ENCODE peak calls at places on chromosomes 11 and 22, in six cellular contexts. X, K, S, U, L and F are unnamed samples.

GRCh38 chr11:11531127-11531526 is 90.7 kb downstream of the GALNT18 start:
- DNase-seq in S (no peak), L (no peak), U (no peak), K (no peak), X (no peak), F (no peak)

GRCh38 chr11:62540804-62541671 is 5.6 kb downstream of the AHNAK start:
- DNase-seq in S (peak), K (no peak), X (no peak), U (no peak), L (no peak), F (no peak)

GRCh38 chr11:129184581-129184980 is 7.5 kb downstream of the ARHGAP32 start:
- DNase-seq in L (no peak), S (no peak), X (no peak), K (no peak), U (no peak), F (no peak)

GRCh38 chr11:117396970-117397369 is 69.3 kb downstream of the CEP164 start:
- DNase-seq in S (no peak), K (no peak), L (no peak), X (no peak), U (no peak), F (no peak)

GRCh38 chr11:120835601-120836228 is 188.2 kb upstream of the TBCEL start:
- DNase-seq in L (no peak), X (no peak), U (no peak), K (no peak), S (no peak), F (no peak)

GRCh38 chr11:6631356-6631890 is 12.2 kb upstream of the TPP1 start:
- DNase-seq in X (no peak), S (no peak), L (no peak), U (no peak), K (no peak), F (no peak)

GRCh38 chr11:125201525-125202121 is 37.1 kb downstream of the PKNOX2 start:
- DNase-seq in L (peak), X (no peak), K (no peak), U (no peak), S (no peak), F (no peak)

GRCh38 chr11:133800666-133801065 is 44.6 kb downstream of the SPATA19 start:
- DNase-seq in L (no peak), S (no peak), K (no peak), U (no peak), X (no peak), F (no peak)

GRCh38 chr22:32618461-32619140 is 144.0 kb downstream of the FBXO7 start:
- DNase-seq in U (no peak), S (no peak), K (no peak), X (no peak), L (no peak), F (no peak)

GRCh38 chr11:65440831-65441499 is 18.4 kb downstream of the NEAT1 start:
- DNase-seq in S (no peak), U (no peak), K (no peak), X (no peak), L (peak), F (no peak)

GRCh38 chr11:32137869-32138268 is 47.0 kb downstream of the RCN1 start:
- DNase-seq in K (no peak), X (no peak), U (no peak), L (no peak), S (no peak), F (no peak)

GRCh38 chr22:48254311-48254873 is 1491.9 kb downstream of the TBC1D22A start:
- DNase-seq in U (peak), X (peak), K (no peak), S (no peak), L (no peak), F (no peak)

GRCh38 chr11:44572884-44573283 is 7.4 kb downstream of the CD82 start:
- DNase-seq in K (no peak), L (no peak), X (peak), U (no peak), S (no peak), F (no peak)

GRCh38 chr11:86741489-86742435 is 58.6 kb upstream of the PRSS23 start:
- DNase-seq in L (peak), K (no peak), S (no peak), U (no peak), X (no peak), F (no peak)

GRCh38 chr11:119433369-119433749 is 10.4 kb upstream of the THY1 start:
- DNase-seq in L (peak), S (no peak), X (no peak), U (no peak), K (no peak), F (peak)

GRCh38 chr22:42615092-42615859 is 593 bp upstream of the POLDIP3 start:
- DNase-seq in U (peak), K (peak), S (peak), L (peak), X (peak), F (peak)

GRCh38 chr11:18259259-18259658 is 6.8 kb upstream of the SAA1 start:
- DNase-seq in S (no peak), X (no peak), U (no peak), L (no peak), K (no peak), F (no peak)

GRCh38 chr11:44658451-44658850 is 68.3 kb upstream of the TSPAN18 start:
- DNase-seq in L (no peak), U (no peak), K (peak), S (no peak), X (peak), F (no peak)

GRCh38 chr11:72238040-72238450 is 5.9 kb downstream of the PHOX2A start:
- DNase-seq in L (peak), S (peak), K (peak), X (peak), U (peak), F (no peak)

GRCh38 chr11:75563978-75564552 is 2.0 kb downstream of the SERPINH1 start:
- DNase-seq in L (peak), S (peak), K (peak), X (peak), U (no peak), F (peak)

GRCh38 chr11:35272391-35272821 is 133.4 kb downstream of the CD44 start:
- DNase-seq in X (no peak), U (no peak), K (no peak), S (no peak), L (no peak), F (no peak)

GRCh38 chr22:27603111-27603822 is 198.3 kb downstream of the MN1 start:
- DNase-seq in L (peak), X (no peak), K (no peak), S (no peak), U (no peak), F (no peak)

GRCh38 chr22:39239561-39240423 is 5.0 kb downstream of the PDGFB start:
- DNase-seq in K (no peak), X (no peak), S (no peak), L (no peak), U (peak), F (no peak)

GRCh38 chr11:20363500-20364411 is at the start of gene HTATIP2:
- DNase-seq in L (peak), U (peak), S (peak), X (peak), K (peak), F (no peak)

GRCh38 chr11:65435330-65435931 is 12.8 kb downstream of the NEAT1 start:
- DNase-seq in X (no peak), U (no peak), S (no peak), K (no peak), L (peak), F (no peak)

GRCh38 chr11:8317164-8317563 is 53.5 kb upstream of the LMO1 start:
- DNase-seq in K (no peak), L (peak), X (no peak), U (no peak), S (no peak), F (no peak)

GRCh38 chr11:15146271-15147003 is 31.7 kb downstream of the INSC start:
- DNase-seq in K (no peak), X (no peak), S (no peak), U (no peak), L (peak), F (no peak)

GRCh38 chr11:106470230-106470629 is 392.8 kb downstream of the AASDHPPT start:
- DNase-seq in U (no peak), S (no peak), L (no peak), K (no peak), X (no peak), F (no peak)

GRCh38 chr11:61791737-61792309 is 576 bp downstream of the TMEM258 start:
- DNase-seq in K (peak), U (peak), X (peak), S (peak), L (peak), F (peak)

GRCh38 chr11:116062526-116063171 is 558.4 kb upstream of the CADM1 start:
- DNase-seq in X (no peak), U (no peak), S (no peak), K (peak), L (no peak), F (no peak)

GRCh38 chr11:87076874-87077429 is 39.2 kb downstream of the TMEM135 start:
- DNase-seq in U (no peak), S (no peak), X (no peak), K (no peak), L (no peak), F (no peak)

GRCh38 chr22:17606472-17606871 is 22.1 kb downstream of the ATP6V1E1 start:
- DNase-seq in S (no peak), L (peak), X (no peak), U (no peak), K (no peak), F (no peak)

GRCh38 chr11:76443254-76443935 is 1.4 kb upstream of the EMSY start:
- DNase-seq in S (no peak), X (no peak), L (no peak), K (no peak), U (no peak), F (no peak)

GRCh38 chr22:24775769-24776492 is 1.4 kb upstream of the PIWIL3 start:
- DNase-seq in S (no peak), K (no peak), L (peak), U (no peak), X (no peak), F (no peak)

GRCh38 chr22:50463188-50463900 is 11.5 kb downstream of the SBF1 start:
- DNase-seq in X (no peak), L (no peak), S (no peak), U (no peak), K (no peak), F (no peak)

GRCh38 chr11:118530180-118530682 is 761 bp upstream of the TMEM25 start:
- DNase-seq in U (no peak), K (no peak), L (peak), X (no peak), S (no peak), F (no peak)

GRCh38 chr11:124970925-124971324 is 16.9 kb downstream of the CCDC15 start:
- DNase-seq in X (peak), L (peak), S (no peak), K (peak), U (no peak), F (no peak)

GRCh38 chr22:49317369-49317768 is 510.3 kb downstream of the BRD1 start:
- DNase-seq in L (no peak), U (no peak), S (no peak), K (no peak), X (no peak), F (no peak)
- TF ChIP-seq CTCF in L (no peak), U (no peak), S (no peak), K (no peak), X (peak), F (no peak)

GRCh38 chr11:102530558-102530957 is at the start of gene MMP7:
- DNase-seq in S (no peak), X (no peak), K (no peak), U (no peak), L (peak), F (no peak)
- H3K4me3 ChIP-seq in S (no peak), X (no peak), K (no peak), U (no peak), L (no peak), F (no peak)

GRCh38 chr11:131656179-131656838 is 285.9 kb downstream of the NTM start:
- DNase-seq in U (no peak), X (peak), K (no peak), L (no peak), S (no peak), F (no peak)

GRCh38 chr11:131654849-131655248 is 284.4 kb downstream of the NTM start:
- DNase-seq in K (no peak), L (no peak), U (no peak), X (no peak), S (no peak), F (no peak)

GRCh38 chr11:131652231-131652630 is 281.8 kb downstream of the NTM start:
- DNase-seq in X (peak), U (no peak), S (no peak), L (no peak), K (no peak), F (no peak)

GRCh38 chr11:131649861-131650260 is 279.4 kb downstream of the NTM start:
- DNase-seq in S (no peak), X (peak), U (no peak), K (no peak), L (no peak), F (no peak)

DNA sequence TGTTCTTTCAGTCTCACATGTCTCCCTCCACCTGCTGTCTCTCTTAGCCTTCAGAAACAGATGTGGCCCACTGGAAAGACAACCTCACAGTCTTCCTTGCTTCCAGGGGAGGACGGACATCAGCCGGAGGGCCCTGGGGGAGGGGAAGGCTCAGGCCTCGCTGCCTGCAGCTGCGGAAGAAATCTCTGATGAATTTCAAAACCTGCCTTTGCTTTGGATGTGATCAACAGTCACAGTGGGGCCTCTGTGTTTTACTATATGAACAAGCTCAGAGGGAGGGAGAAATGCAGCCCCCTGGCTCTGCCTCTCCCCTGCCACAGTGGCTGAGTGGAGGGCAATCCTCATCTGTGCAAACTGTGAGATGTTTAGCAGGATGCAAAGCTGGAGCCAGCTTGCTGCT is 282.8 kb downstream of the NTM start:
- DNase-seq in K (no peak), S (no peak), U (no peak), X (peak), L (no peak), F (no peak)
- TF ChIP-seq CTCF in K (no peak), S (no peak), U (no peak), X (no peak), L (no peak), F (no peak)

GRCh38 chr11:4194889-4195288 is 100.3 kb downstream of the RRM1 start:
- DNase-seq in L (no peak), K (no peak), X (no peak), U (no peak), S (no peak), F (no peak)

GRCh38 chr11:4195909-4196308 is 101.3 kb downstream of the RRM1 start:
- DNase-seq in X (no peak), U (no peak), K (no peak), L (no peak), S (no peak), F (no peak)

GRCh38 chr11:4202749-4203148 is 108.2 kb downstream of the RRM1 start:
- DNase-seq in K (no peak), S (no peak), X (no peak), L (no peak), U (no peak), F (no peak)

DNA sequence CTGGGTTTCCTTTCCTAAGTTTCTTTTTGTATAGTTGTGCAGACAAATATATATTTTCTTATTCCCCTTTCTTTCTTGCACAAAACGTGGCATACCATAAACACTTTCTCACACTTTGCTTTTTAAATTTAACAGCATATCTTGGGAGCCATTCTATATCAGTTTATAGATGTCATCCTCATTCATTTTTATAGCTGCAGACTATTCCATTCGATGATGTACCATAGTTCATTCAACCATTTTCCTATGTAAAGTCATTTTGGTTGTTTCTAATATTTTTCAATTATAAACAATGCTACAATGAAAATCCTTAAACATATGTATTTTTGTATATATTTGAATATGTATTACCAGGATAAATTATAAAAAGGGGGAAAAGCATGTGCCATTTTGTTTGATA is 102.5 kb downstream of the RRM1 start:
- DNase-seq in K (no peak), X (no peak), L (no peak), U (no peak), S (no peak), F (no peak)
- H3K4me3 ChIP-seq in K (no peak), X (no peak), L (no peak), U (no peak), S (no peak), F (no peak)

GRCh38 chr11:73386026-73386425 is 9.8 kb downstream of the RELT start:
- DNase-seq in X (no peak), S (no peak), K (no peak), U (peak), L (no peak), F (no peak)

GRCh38 chr11:73384127-73384441 is 7.9 kb downstream of the RELT start:
- DNase-seq in K (no peak), U (no peak), X (no peak), S (no peak), L (no peak), F (no peak)

GRCh38 chr11:73384531-73384870 is 8.3 kb downstream of the RELT start:
- DNase-seq in K (no peak), U (no peak), S (no peak), L (no peak), X (no peak), F (no peak)

GRCh38 chr11:73386568-73386967 is 10.4 kb downstream of the RELT start:
- DNase-seq in K (no peak), S (no peak), U (no peak), X (no peak), L (no peak), F (no peak)

DNA sequence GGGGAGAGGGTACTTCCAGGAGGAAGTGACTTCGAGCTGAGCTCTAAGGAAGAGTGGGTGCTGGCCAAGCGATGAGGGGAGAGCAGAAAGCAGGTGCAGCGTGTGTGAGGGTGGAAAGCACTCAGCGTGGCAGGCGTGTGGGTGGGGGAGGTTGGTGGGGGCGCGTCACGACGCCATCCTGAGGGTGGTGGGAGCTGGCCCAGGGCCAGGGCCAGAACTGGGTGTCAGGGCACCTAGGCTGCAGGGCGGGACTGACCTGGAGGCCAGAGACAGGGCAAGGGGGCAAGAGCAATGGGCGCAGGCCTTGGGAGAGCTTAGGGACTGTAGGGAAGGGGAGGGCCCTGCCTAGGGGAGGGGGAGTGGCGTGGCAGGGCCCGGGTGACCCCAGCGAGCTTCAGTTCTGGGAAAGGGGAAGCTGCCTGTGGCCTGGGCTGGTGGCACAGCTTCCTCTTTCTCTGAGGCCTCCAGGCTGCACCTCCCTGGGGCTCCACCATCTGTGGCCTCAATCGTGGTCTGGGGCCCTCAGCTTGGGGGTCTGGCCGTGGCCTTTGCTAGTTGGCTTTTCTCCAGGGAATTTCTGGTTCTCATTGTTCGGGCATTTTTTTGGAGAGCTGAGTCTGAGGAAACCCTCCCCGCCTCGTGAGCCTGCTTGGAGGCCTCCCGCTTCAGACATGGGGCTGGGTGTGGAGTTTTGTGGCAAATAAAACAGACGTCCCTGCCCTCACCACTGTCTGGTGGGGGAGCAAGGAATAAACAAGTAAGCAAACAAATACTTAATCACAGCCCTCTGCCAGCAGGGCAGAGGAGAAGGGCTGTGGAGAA is 8.9 kb downstream of the RELT start:
- DNase-seq in K (no peak), S (peak), X (no peak), U (peak), L (no peak), F (no peak)
- TF ChIP-seq CTCF in K (no peak), S (no peak), X (no peak), U (no peak), L (no peak), F (no peak)